ENCODE peak calls at places on chromosomes 6 and 20, in six cellular contexts. W is H1, T is mesenchymal stem cell, U is H9, M is IMR-90, D is neuronal stem cell. Q is an unnamed sample. For H3K79me1, the result is how much of the 10 kb centered on the place peaks cover.

GRCh38 chr6:160450849-160451248 is 102.7 kb downstream of the SLC22A3 start:
- DNase-seq in W (no peak), T (no peak), U (no peak), M (no peak), D (no peak), Q (no peak)

GRCh38 chr6:140382351-140382750 is 1007.9 kb upstream of the CITED2 start:
- DNase-seq in W (no peak), T (no peak), U (no peak), M (no peak), D (no peak), Q (no peak)

GRCh38 chr6:54881066-54881733 is 34.6 kb downstream of the FAM83B start:
- DNase-seq in W (no peak), T (no peak), U (no peak), M (no peak), D (no peak), Q (no peak)

GRCh38 chr20:8255945-8256632 is 124.0 kb downstream of the PLCB1 start:
- DNase-seq in W (no peak), T (peak), U (no peak), M (no peak), D (no peak), Q (no peak)

GRCh38 chr6:15378864-15379263 is 133.0 kb downstream of the JARID2 start:
- DNase-seq in W (no peak), T (no peak), U (no peak), M (peak), D (no peak), Q (no peak)

GRCh38 chr6:40950986-40951730 is 87.9 kb downstream of the UNC5CL start:
- DNase-seq in W (no peak), T (no peak), U (no peak), M (peak), D (no peak), Q (no peak)

GRCh38 chr6:113488061-113488460 is 369.1 kb upstream of the MARCKS start:
- DNase-seq in W (no peak), T (no peak), U (no peak), M (no peak), D (no peak), Q (no peak)

GRCh38 chr6:44704240-44705150 is 317.0 kb downstream of the CDC5L start:
- DNase-seq in W (no peak), T (no peak), U (no peak), M (no peak), D (no peak), Q (no peak)

GRCh38 chr6:148746363-148747144 is at the start of gene UST:
- DNase-seq in W (peak), T (peak), U (peak), M (peak), D (peak), Q (peak)

GRCh38 chr6:56245903-56246351 is 1.5 kb downstream of the COL21A1 start:
- DNase-seq in W (no peak), T (no peak), U (no peak), M (peak), D (no peak), Q (no peak)

GRCh38 chr6:140009286-140009685 is 634.8 kb upstream of the CITED2 start:
- DNase-seq in W (no peak), T (no peak), U (no peak), M (no peak), D (no peak), Q (no peak)

DNA sequence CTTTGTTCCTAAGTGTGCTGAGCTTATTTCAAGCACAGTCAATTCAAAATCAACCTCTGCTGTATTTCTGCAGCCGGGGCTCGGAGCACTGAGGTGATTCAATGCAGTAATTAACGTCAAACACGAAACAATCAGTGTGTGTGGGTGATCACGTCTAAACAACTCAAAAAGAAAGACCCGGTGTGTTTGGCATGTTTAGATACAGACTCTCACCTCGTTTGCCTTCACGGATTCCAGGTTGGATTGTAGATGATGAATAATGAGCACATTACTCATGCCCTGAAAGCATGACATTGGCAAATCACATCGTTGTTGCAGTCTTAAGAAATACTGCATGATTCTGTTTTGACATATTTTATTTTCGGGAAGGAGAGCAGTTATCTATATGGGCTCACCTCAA is 231.0 kb downstream of the QKI start:
- DNase-seq in W (no peak), T (no peak), U (no peak), M (no peak), D (no peak), Q (peak)
- H4K91ac ChIP-seq in W (no peak), T (no peak), U (no peak), M (no peak), D (no peak), Q (no peak)

DNA sequence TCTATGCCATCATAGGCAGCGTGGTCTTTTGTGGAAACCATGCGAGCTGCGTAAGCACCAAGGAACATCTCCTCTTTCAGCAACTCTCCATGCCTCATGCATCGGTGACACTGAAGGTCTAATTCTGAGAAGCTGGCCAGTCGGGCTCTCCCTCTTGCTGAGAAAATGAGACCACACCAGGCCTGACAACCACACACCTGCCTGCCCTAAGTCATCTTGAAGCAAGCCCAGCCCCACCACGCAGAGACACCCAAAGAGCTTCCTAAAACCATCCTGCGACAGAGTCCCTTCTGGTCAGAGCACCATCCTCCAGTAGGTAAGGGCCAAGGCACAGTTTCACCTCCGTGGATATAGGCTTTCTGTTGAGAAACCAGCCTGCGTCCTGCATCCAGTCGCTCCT is 26.6 kb downstream of the PREX1 start:
- DNase-seq in W (no peak), T (no peak), U (no peak), M (no peak), D (no peak), Q (no peak)
- H3K79me1 ChIP-seq in W (under half), T (under half), U (under half), M (under half), D (under half), Q (under half)

GRCh38 chr6:135594000-135594399 is 96.5 kb upstream of the AHI1 start:
- DNase-seq in W (no peak), T (no peak), U (no peak), M (no peak), D (no peak), Q (no peak)

GRCh38 chr6:135586388-135586787 is 88.8 kb upstream of the AHI1 start:
- DNase-seq in W (no peak), T (no peak), U (no peak), M (peak), D (no peak), Q (no peak)

GRCh38 chr6:135586844-135587243 is 89.3 kb upstream of the AHI1 start:
- DNase-seq in W (no peak), T (peak), U (no peak), M (peak), D (no peak), Q (no peak)

GRCh38 chr6:135592276-135592675 is 94.7 kb upstream of the AHI1 start:
- DNase-seq in W (no peak), T (no peak), U (no peak), M (no peak), D (no peak), Q (no peak)
- H4K91ac ChIP-seq in W (no peak), T (no peak), U (no peak), M (no peak), D (no peak), Q (no peak)

DNA sequence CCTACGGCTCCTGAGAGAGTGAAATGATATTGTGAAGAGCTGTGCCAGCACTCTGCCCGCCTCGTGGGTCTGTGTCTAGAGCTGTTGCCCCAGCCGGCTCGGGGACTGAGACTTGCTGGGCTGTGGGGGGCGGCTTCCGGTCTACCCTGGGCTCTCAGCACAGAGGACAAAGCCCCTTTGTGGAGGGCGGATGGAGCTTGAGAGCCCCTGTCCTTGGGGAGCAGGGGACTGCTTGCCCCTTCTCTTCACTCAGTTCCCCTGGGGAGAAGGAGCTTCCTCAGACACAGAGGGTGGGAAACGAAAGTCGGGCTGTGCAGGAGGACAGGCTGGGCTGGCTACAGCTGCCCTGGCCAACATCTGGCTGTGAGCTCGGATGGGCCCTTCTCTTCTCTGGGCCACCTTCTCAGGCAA is 11.0 kb downstream of the SRC start:
- DNase-seq in W (no peak), T (no peak), U (no peak), M (no peak), D (no peak), Q (no peak)
- H3K79me1 ChIP-seq in W (under half), T (half or more), U (under half), M (under half), D (under half), Q (under half)

DNA sequence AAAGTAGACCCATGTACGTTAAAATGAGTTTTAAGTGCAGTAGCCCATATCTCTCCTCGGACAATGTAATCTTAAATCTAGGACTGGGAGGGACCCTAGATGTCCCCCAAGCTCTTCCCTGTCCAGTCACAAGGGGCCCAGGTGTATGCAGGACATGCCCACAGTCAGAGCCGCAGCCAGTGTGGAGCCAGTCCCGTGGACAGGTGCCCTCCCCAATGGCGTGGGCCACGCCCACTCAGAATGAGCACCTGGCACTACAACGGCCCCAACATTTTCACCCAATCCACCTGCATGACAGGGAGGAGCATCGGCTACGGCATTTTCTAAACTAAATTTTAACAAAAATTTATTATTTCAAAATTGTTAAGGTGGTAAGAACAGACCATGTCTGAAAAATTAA is 53.2 kb downstream of the WDR27 start:
- DNase-seq in W (no peak), T (no peak), U (peak), M (no peak), D (no peak), Q (no peak)
- H4K91ac ChIP-seq in W (no peak), T (no peak), U (no peak), M (no peak), D (no peak), Q (no peak)

GRCh38 chr20:48812600-48813445 is 15.0 kb downstream of the PREX1 start:
- DNase-seq in W (no peak), T (no peak), U (no peak), M (no peak), D (no peak), Q (no peak)
- H3K79me1 ChIP-seq in W (under half), T (under half), U (under half), M (under half), D (under half), Q (under half)

DNA sequence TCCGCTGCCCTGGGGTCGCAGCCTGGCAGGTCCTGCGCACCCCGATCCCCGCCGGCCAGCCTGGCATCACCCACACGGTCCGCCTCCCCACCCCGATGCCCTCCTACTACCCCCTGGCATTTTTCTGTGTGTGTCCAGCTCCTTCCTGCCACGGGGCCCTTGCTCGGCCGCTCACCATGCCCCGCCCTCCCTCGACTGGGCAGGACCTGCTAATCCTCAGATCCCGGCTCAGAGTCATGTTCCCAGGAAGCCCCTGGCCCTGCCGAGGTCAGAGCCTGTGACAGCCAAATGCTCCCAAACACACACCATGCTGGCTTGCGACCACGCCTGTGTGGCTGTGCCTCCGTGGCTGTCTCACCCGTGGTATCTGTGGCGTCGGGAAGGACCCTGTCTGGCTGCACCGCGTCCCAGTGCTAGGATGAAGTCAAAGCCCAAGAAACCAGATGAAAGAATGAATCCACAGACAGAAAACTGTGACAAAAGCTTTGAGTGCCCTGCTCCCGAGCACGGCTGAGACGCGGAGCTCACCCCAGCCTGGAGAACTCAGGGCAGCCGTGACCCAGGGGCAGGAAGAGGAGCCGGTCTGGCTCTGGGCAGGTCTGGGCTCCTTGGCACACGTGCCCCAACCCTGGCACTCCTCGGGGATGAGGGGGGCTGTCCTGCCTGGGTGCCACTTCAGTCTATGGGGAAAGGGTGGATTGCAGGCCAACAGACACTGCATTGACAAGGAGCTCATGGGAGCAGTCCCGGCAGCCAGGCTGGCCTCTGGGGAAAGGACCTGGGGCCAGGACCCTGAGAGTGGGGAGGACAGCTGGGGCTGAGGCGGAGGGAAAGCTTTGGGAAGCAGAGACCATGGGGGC is 20.8 kb upstream of the SLCO4A1 start:
- DNase-seq in W (no peak), T (no peak), U (no peak), M (no peak), D (no peak), Q (no peak)
- H4K91ac ChIP-seq in W (peak), T (peak), U (no peak), M (no peak), D (no peak), Q (peak)

GRCh38 chr20:48752963-48753362 is 74.8 kb downstream of the PREX1 start:
- DNase-seq in W (no peak), T (no peak), U (no peak), M (no peak), D (no peak), Q (no peak)
- H3K79me1 ChIP-seq in W (under half), T (under half), U (under half), M (under half), D (under half), Q (under half)

GRCh38 chr20:24648481-24648880 is 179.1 kb downstream of the SYNDIG1 start:
- DNase-seq in W (no peak), T (no peak), U (no peak), M (no peak), D (no peak), Q (no peak)
- H4K91ac ChIP-seq in W (no peak), T (no peak), U (no peak), M (no peak), D (no peak), Q (no peak)